ENCODE peak calls at places on chromosomes 16 and 17, in four cellular contexts. F is prostate gland, B is thoracic aorta, H is body of pancreas. V is an unnamed sample.

GRCh38 chr17:8430966-8431365 is 4.7 kb upstream of the NDEL1 start:
- DNase-seq in F (no peak), B (peak), H (peak), V (peak)

GRCh38 chr16:27234171-27234570 is 30.8 kb downstream of the KDM8 start:
- DNase-seq in F (no peak), B (no peak), H (no peak), V (no peak)

GRCh38 chr16:24372824-24373223 is 116.7 kb downstream of the CACNG3 start:
- DNase-seq in F (no peak), B (no peak), H (no peak), V (no peak)

GRCh38 chr16:88785106-88785924 is at the start of gene PIEZO1:
- DNase-seq in F (peak), B (no peak), H (peak), V (no peak)

GRCh38 chr17:57464191-57464864 is 208.0 kb downstream of the MSI2 start:
- DNase-seq in F (no peak), B (no peak), H (no peak), V (no peak)

GRCh38 chr16:23842137-23842600 is 6.4 kb downstream of the PRKCB start:
- DNase-seq in F (no peak), B (no peak), H (no peak), V (no peak)

GRCh38 chr16:81553080-81553813 is 108.6 kb downstream of the CMIP start:
- DNase-seq in F (no peak), B (no peak), H (no peak), V (no peak)

GRCh38 chr17:57927048-57927723 is 28.0 kb downstream of the CUEDC1 start:
- DNase-seq in F (peak), B (no peak), H (peak), V (no peak)

GRCh38 chr17:17375826-17376225 is 72.7 kb downstream of the NT5M start:
- DNase-seq in F (no peak), B (no peak), H (no peak), V (no peak)

GRCh38 chr16:66619534-66620418 is 15.3 kb downstream of the CMTM3 start:
- DNase-seq in F (no peak), B (no peak), H (no peak), V (peak)

GRCh38 chr17:68197997-68198930 is 49.6 kb upstream of the AMZ2 start:
- DNase-seq in F (no peak), B (no peak), H (no peak), V (no peak)

GRCh38 chr17:45397796-45398195 is 34.9 kb downstream of the ARHGAP27 start:
- DNase-seq in F (no peak), B (no peak), H (no peak), V (no peak)

GRCh38 chr17:45395569-45396415 is 36.9 kb downstream of the ARHGAP27 start:
- DNase-seq in F (no peak), B (no peak), H (no peak), V (no peak)

GRCh38 chr17:45394913-45395568 is 37.6 kb downstream of the ARHGAP27 start:
- DNase-seq in F (peak), B (no peak), H (peak), V (no peak)

GRCh38 chr17:45396496-45397205 is 36.0 kb downstream of the ARHGAP27 start:
- DNase-seq in F (no peak), B (no peak), H (no peak), V (no peak)

GRCh38 chr17:45398800-45399199 is 33.9 kb downstream of the ARHGAP27 start:
- DNase-seq in F (no peak), B (no peak), H (no peak), V (no peak)
- TF ChIP-seq CTCF in F (no peak), B (no peak), H (no peak), V (no peak)

GRCh38 chr16:48300391-48300856 is 53.1 kb upstream of the ABCC11 start:
- DNase-seq in F (no peak), B (no peak), H (peak), V (no peak)
- H3K4me3 ChIP-seq in F (no peak), B (no peak), H (no peak), V (no peak)

DNA sequence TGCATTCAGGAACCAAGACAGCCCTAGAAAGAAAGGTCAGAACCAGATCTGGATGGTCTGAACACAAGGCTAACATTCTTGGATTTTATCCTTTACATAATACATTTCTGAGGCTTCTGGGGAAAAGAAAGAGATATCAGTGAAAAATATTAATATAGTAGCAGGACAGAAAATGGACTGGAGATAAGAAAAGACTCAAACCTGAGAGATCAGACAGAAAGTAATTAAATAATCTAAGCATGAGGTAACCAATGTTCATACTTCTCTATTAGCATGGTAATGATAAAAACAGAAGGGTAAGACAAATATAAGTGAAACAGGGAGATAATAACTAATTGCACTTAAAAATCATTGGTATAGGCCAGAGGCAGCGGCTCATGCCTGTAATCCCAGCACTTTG is 5.5 kb downstream of the TRIM37 start:
- DNase-seq in F (no peak), B (no peak), H (no peak), V (no peak)
- H3K27ac ChIP-seq in F (no peak), B (no peak), H (no peak), V (no peak)

GRCh38 chr17:64357191-64357981 is 33.3 kb downstream of the PECAM1 start:
- DNase-seq in F (no peak), B (no peak), H (peak), V (peak)
- TF ChIP-seq CTCF in F (no peak), B (no peak), H (no peak), V (no peak)

V was measured in coronary artery.